ENCODE peak calls at places on chromosomes 3 and 15, in nine cellular contexts. T is colonic mucosa, Y is body of pancreas, W is AG04450, N is right atrium auricular region, J is adrenal gland, L is uterus, I is fibroblast of pulmonary artery, S is Peyer's patch. C is an unnamed sample.
A peak's percentile ranks its signal among the peaks of the same experiment; 100 is the strongest.

GRCh38 chr3:101867521-101867920 is 18.2 kb downstream of the NFKBIZ start:
- DNase-seq in T (no peak), Y (no peak), W (no peak), N (no peak), J (no peak), L (no peak), I (no peak), S (no peak), C (no peak)

GRCh38 chr3:113712129-113712528 is 15.7 kb upstream of the USF3 start:
- DNase-seq in T (no peak), Y (no peak), W (no peak), N (no peak), J (no peak), L (no peak), I (no peak), S (no peak), C (no peak)

GRCh38 chr15:77024273-77025065 is 29.5 kb downstream of the PSTPIP1 start:
- DNase-seq in T (peak; percentile 74), Y (peak; percentile 78), W (no peak), N (no peak), J (peak; percentile 71), L (peak; percentile 70), I (peak; percentile 53), S (peak; percentile 80), C (no peak)

GRCh38 chr15:42275780-42276395 is 2.7 kb upstream of the TMEM87A start:
- DNase-seq in T (no peak), Y (no peak), W (no peak), N (no peak), J (no peak), L (no peak), I (no peak), S (no peak), C (no peak)

GRCh38 chr3:4409415-4409814 is 57.7 kb downstream of the SUMF1 start:
- DNase-seq in T (no peak), Y (no peak), W (no peak), N (no peak), J (no peak), L (no peak), I (no peak), S (no peak), C (no peak)

GRCh38 chr15:92095691-92096090 is 242.2 kb downstream of the SLCO3A1 start:
- DNase-seq in T (no peak), Y (no peak), W (no peak), N (no peak), J (no peak), L (no peak), I (no peak), S (no peak), C (no peak)

GRCh38 chr3:188772886-188773285 is 398.9 kb upstream of the TPRG1 start:
- DNase-seq in T (no peak), Y (peak; percentile 79), W (peak; percentile 86), N (no peak), J (peak; percentile 83), L (no peak), I (peak; percentile 89), S (no peak), C (no peak)

GRCh38 chr15:60392986-60393811 is 4.6 kb downstream of the ANXA2 start:
- DNase-seq in T (peak; percentile 85), Y (peak; percentile 73), W (no peak), N (peak; percentile 88), J (peak; percentile 93), L (peak; percentile 76), I (peak; percentile 98), S (peak; percentile 73), C (peak; percentile 99)

GRCh38 chr3:41120461-41120860 is 78.8 kb upstream of the CTNNB1 start:
- DNase-seq in T (no peak), Y (no peak), W (no peak), N (no peak), J (peak; percentile 2), L (no peak), I (no peak), S (no peak), C (no peak)

GRCh38 chr3:129727707-129728106 is 121.2 kb upstream of the PLXND1 start:
- DNase-seq in T (peak; percentile 25), Y (no peak), W (peak; percentile 46), N (no peak), J (peak; percentile 31), L (no peak), I (no peak), S (no peak), C (no peak)

GRCh38 chr3:186708983-186709679 is 8.0 kb upstream of the KNG1 start:
- DNase-seq in T (no peak), Y (no peak), W (no peak), N (no peak), J (no peak), L (no peak), I (no peak), S (no peak), C (no peak)

GRCh38 chr15:72195101-72195511 is 2.5 kb downstream of the GRAMD2A start:
- DNase-seq in T (no peak), Y (no peak), W (no peak), N (no peak), J (no peak), L (no peak), I (no peak), S (no peak), C (no peak)

GRCh38 chr3:40719660-40720287 is 195.0 kb downstream of the ZNF621 start:
- DNase-seq in T (no peak), Y (peak; percentile 54), W (no peak), N (no peak), J (peak; percentile 35), L (no peak), I (peak; percentile 22), S (no peak), C (no peak)

GRCh38 chr3:67617518-67617917 is 36.9 kb downstream of the SUCLG2 start:
- DNase-seq in T (no peak), Y (no peak), W (no peak), N (no peak), J (no peak), L (no peak), I (no peak), S (no peak), C (no peak)

GRCh38 chr3:126448141-126448892 is 27.4 kb downstream of the ZXDC start:
- DNase-seq in T (peak; percentile 12), Y (no peak), W (no peak), N (peak; percentile 48), J (no peak), L (no peak), I (no peak), S (no peak), C (no peak)

GRCh38 chr3:119660474-119661150 is at the start of gene POPDC2:
- DNase-seq in T (no peak), Y (no peak), W (no peak), N (no peak), J (peak; percentile 33), L (peak; percentile 25), I (peak; percentile 78), S (no peak), C (no peak)

GRCh38 chr15:99503411-99503810 is 62.4 kb upstream of the MEF2A start:
- DNase-seq in T (no peak), Y (no peak), W (no peak), N (no peak), J (no peak), L (no peak), I (no peak), S (no peak), C (no peak)

GRCh38 chr15:99504071-99504822 is 61.5 kb upstream of the MEF2A start:
- DNase-seq in T (no peak), Y (no peak), W (no peak), N (peak; percentile 34), J (no peak), L (no peak), I (no peak), S (no peak), C (no peak)

GRCh38 chr15:99507016-99507731 is 58.6 kb upstream of the MEF2A start:
- DNase-seq in T (no peak), Y (peak; percentile 53), W (peak; percentile 73), N (peak; percentile 67), J (peak; percentile 59), L (peak; percentile 48), I (peak; percentile 88), S (no peak), C (peak; percentile 14)

GRCh38 chr15:99506399-99506798 is 59.4 kb upstream of the MEF2A start:
- DNase-seq in T (no peak), Y (no peak), W (no peak), N (no peak), J (no peak), L (no peak), I (no peak), S (no peak), C (no peak)

GRCh38 chr15:99504823-99505551 is 60.8 kb upstream of the MEF2A start:
- DNase-seq in T (no peak), Y (no peak), W (no peak), N (peak; percentile 50), J (no peak), L (no peak), I (peak; percentile 30), S (no peak), C (no peak)
- TF ChIP-seq CTCF in T (no peak), Y (no peak), W (peak; percentile 31), N (no peak), J (no peak), L (no peak), I (peak; percentile 32), S (no peak), C (no peak)

DNA sequence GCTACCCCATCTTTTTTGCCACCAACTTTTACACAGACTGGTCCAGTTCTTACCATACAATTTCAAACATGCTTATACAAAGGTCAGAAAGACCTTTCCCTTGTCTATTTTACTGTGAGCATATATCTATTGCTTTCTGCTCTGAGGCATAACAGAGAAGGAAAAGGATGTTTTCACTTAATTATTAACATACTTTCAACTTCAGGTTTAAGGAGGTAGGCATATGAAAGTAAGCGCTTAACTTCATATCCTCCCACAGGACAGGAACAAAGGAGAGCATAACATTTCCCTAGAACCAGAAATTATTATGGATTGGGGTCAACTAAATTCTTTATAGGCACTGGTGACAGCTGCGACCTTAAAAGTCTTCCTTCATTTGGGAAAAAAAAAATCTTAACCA is 1.1 kb downstream of the MYEF2 start:
- DNase-seq in T (no peak), Y (no peak), W (no peak), N (no peak), J (no peak), L (no peak), I (no peak), S (no peak), C (no peak)
- H3K4me3 ChIP-seq in T (peak overlapping the region; percentile 46), Y (no peak overlapping the region), W (no peak overlapping the region), N (peak overlapping the region; percentile 62), J (no peak overlapping the region), L (no peak overlapping the region), I (no peak overlapping the region), S (no peak overlapping the region), C (peak overlapping the region; percentile 57)

DNA sequence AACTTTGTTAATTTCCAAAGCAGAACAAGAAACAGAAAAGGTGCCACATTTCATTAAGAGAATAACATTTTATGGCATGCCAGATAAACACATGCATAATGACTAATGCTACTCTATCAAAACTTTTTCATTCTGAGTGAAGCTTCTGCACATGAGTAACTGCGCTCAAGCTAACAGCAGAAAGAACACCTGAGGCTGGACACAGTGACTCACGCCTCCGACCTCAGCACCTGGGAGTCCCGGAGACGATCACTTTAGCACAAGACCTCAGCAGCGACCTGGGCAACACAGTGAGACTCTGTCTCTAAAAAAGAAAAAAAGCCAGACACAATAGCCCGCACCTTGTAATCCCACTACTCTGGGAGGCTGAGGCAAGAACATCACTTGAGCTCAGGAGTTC is 70.6 kb downstream of the ACAP2 start:
- DNase-seq in T (no peak), Y (no peak), W (no peak), N (no peak), J (no peak), L (no peak), I (no peak), S (no peak), C (no peak)
- TF ChIP-seq CTCF in T (no peak), Y (no peak), W (no peak), N (no peak), J (no peak), L (no peak), I (no peak), S (no peak), C (no peak)

GRCh38 chr15:79088426-79089205 is 2.0 kb downstream of the RASGRF1 start:
- DNase-seq in T (no peak), Y (no peak), W (no peak), N (peak; percentile 9), J (no peak), L (no peak), I (no peak), S (no peak), C (no peak)
- H3K4me3 ChIP-seq in T (no peak overlapping the region), Y (no peak overlapping the region), W (no peak overlapping the region), N (no peak overlapping the region), J (no peak overlapping the region), L (no peak overlapping the region), I (no peak overlapping the region), S (no peak overlapping the region), C (no peak overlapping the region)

C was measured in HFF-Myc.